ENCODE peak calls at places on chromosomes 11 and 22, in six cellular contexts. G is psoas muscle; I is ascending aorta; P is IMR-90; L is CD8-positive, alpha-beta memory T cell; M is right cardiac atrium. T is an unnamed sample.

GRCh38 chr11:70233511-70233919 is 30.4 kb downstream of the FADD start:
- DNase-seq in G (no peak), I (no peak), P (peak; percentile 91), L (no peak), M (no peak), T (peak; percentile 44)

GRCh38 chr11:73784080-73784634 is 3.5 kb upstream of the MRPL48 start:
- DNase-seq in G (no peak), I (no peak), P (peak; percentile 38), L (no peak), M (no peak), T (no peak)

GRCh38 chr11:109552376-109552775 is 130.4 kb downstream of the C11orf87 start:
- DNase-seq in G (no peak), I (no peak), P (no peak), L (no peak), M (no peak), T (no peak)

GRCh38 chr11:13465909-13466371 is 2.9 kb upstream of the BTBD10 start:
- DNase-seq in G (no peak), I (no peak), P (peak; percentile 55), L (no peak), M (no peak), T (no peak)

GRCh38 chr11:117199061-117199915 is at the start of gene TAGLN:
- DNase-seq in G (peak; percentile 71), I (peak; percentile 99), P (peak; percentile 94), L (no peak), M (peak; percentile 91), T (peak; percentile 94)

GRCh38 chr11:111348147-111348546 is 30.9 kb downstream of the POU2AF1 start:
- DNase-seq in G (no peak), I (no peak), P (no peak), L (no peak), M (no peak), T (no peak)

GRCh38 chr22:33467067-33467466 is 408.9 kb upstream of the SYN3 start:
- DNase-seq in G (no peak), I (no peak), P (no peak), L (no peak), M (no peak), T (no peak)

GRCh38 chr11:112344040-112344413 is 83.4 kb upstream of the PLET1 start:
- DNase-seq in G (no peak), I (no peak), P (no peak), L (no peak), M (no peak), T (no peak)

GRCh38 chr11:45815747-45816146 is 10.8 kb downstream of the SLC35C1 start:
- DNase-seq in G (no peak), I (peak; percentile 19), P (peak; percentile 18), L (no peak), M (no peak), T (no peak)

GRCh38 chr11:69906453-69906907 is 87.3 kb upstream of the FGF3 start:
- DNase-seq in G (no peak), I (no peak), P (peak; percentile 17), L (no peak), M (no peak), T (no peak)

GRCh38 chr11:34647131-34647530 is 26.2 kb downstream of the EHF start:
- DNase-seq in G (no peak), I (no peak), P (peak; percentile 34), L (no peak), M (no peak), T (no peak)

GRCh38 chr22:31612891-31613285 is 49.1 kb downstream of the PISD start:
- DNase-seq in G (no peak), I (no peak), P (no peak), L (no peak), M (no peak), T (no peak)

GRCh38 chr11:41950470-41951143 is 491.2 kb upstream of the LRRC4C start:
- DNase-seq in G (no peak), I (no peak), P (no peak), L (no peak), M (no peak), T (no peak)

GRCh38 chr11:41943671-41944070 is 484.2 kb upstream of the LRRC4C start:
- DNase-seq in G (no peak), I (no peak), P (no peak), L (no peak), M (no peak), T (no peak)

GRCh38 chr11:41947392-41947791 is 487.9 kb upstream of the LRRC4C start:
- DNase-seq in G (no peak), I (no peak), P (no peak), L (no peak), M (no peak), T (no peak)
- H3K4me3 ChIP-seq in G (no peak overlapping the region), I (no peak overlapping the region), P (no peak overlapping the region), L (no peak overlapping the region), M (no peak overlapping the region), T (no peak overlapping the region)

GRCh38 chr11:118631109-118631508 is 23.7 kb downstream of the PHLDB1 start:
- DNase-seq in G (no peak), I (no peak), P (no peak), L (no peak), M (peak; percentile 22), T (no peak)
- H3K4me3 ChIP-seq in G (no peak overlapping the region), I (no peak overlapping the region), P (no peak overlapping the region), L (no peak overlapping the region), M (no peak overlapping the region), T (no peak overlapping the region)

GRCh38 chr22:21696115-21696514 is 30.3 kb downstream of the PPIL2 start:
- DNase-seq in G (no peak), I (no peak), P (no peak), L (no peak), M (no peak), T (no peak)

GRCh38 chr22:21697021-21697771 is 31.4 kb downstream of the PPIL2 start:
- DNase-seq in G (no peak), I (no peak), P (no peak), L (no peak), M (no peak), T (no peak)

GRCh38 chr22:21698430-21699329 is 32.9 kb downstream of the PPIL2 start:
- DNase-seq in G (peak; percentile 63), I (peak; percentile 73), P (no peak), L (no peak), M (peak; percentile 70), T (peak; percentile 32)

GRCh38 chr22:21699643-21700042 is 33.8 kb downstream of the PPIL2 start:
- DNase-seq in G (no peak), I (no peak), P (no peak), L (no peak), M (no peak), T (no peak)

DNA sequence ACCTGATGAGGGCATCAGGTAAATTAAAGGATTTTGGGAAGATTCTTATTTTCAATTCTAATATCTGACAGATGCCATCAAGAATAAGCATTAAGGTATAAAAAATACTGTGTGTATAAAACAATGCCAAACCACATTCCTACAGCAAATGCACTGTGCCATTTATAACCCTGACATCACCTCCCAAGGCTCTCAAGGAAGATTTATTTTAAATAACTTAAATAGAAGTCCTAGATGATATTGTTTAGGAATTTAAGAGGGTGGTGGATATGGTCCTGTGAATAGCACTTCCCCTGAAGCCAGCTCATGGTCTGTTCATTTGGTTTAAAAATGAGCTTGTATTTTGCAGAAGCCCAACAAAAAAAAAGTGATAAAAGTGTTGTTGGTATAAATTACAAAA is 32.1 kb downstream of the PPIL2 start:
- DNase-seq in G (no peak), I (no peak), P (peak; percentile 82), L (no peak), M (no peak), T (no peak)
- H3K4me3 ChIP-seq in G (no peak overlapping the region), I (no peak overlapping the region), P (no peak overlapping the region), L (no peak overlapping the region), M (no peak overlapping the region), T (no peak overlapping the region)

DNA sequence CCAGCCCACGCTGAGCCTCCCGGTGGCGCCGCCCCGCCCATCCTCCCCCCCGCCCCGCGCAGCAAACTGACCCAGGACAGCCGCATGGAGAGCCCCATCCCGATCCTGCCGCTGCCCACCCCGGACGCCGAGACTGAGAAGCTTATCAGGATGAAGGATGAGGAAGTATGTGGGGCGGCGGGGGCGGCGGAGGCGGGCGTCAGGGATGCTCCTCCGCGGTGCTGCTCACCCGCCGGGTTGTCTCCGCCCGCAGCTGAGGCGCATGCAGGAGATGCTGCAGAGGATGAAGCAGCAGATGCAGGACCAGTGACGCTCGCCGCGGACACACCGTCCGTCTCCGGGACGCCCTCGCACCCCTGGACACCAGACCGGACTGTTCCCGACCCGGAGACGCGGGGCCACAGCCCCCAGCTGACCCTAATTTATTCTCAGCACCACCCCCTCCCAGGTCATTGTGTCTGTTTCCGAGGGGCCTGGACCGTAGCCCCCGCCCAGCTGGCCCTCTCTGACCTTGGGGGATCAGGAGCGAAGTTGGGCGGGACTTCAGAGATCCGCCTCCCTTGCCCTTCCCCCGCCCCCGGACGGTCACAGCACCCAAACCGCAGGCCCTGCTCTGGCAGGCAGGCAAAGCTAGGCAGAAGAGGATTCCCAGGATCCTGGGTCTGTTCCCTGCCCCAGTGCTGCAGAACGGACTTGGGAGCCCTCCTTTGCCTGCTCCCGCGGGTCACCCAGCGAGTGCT is 994 bp upstream of the GP1BB start:
- DNase-seq in G (no peak), I (no peak), P (no peak), L (no peak), M (peak; percentile 21), T (no peak)
- H3K4me3 ChIP-seq in G (no peak overlapping the region), I (no peak overlapping the region), P (no peak overlapping the region), L (peak overlapping the region; percentile 27), M (no peak overlapping the region), T (no peak overlapping the region)

GRCh38 chr22:43563571-43563970 is 151.8 kb downstream of the MPPED1 start:
- DNase-seq in G (no peak), I (no peak), P (no peak), L (no peak), M (no peak), T (no peak)

GRCh38 chr22:43560651-43561050 is 148.8 kb downstream of the MPPED1 start:
- DNase-seq in G (no peak), I (no peak), P (no peak), L (no peak), M (no peak), T (no peak)

GRCh38 chr22:43566021-43566420 is 154.2 kb downstream of the MPPED1 start:
- DNase-seq in G (no peak), I (no peak), P (no peak), L (no peak), M (no peak), T (no peak)

GRCh38 chr22:43562843-43563242 is 151.0 kb downstream of the MPPED1 start:
- DNase-seq in G (no peak), I (no peak), P (no peak), L (no peak), M (no peak), T (no peak)

DNA sequence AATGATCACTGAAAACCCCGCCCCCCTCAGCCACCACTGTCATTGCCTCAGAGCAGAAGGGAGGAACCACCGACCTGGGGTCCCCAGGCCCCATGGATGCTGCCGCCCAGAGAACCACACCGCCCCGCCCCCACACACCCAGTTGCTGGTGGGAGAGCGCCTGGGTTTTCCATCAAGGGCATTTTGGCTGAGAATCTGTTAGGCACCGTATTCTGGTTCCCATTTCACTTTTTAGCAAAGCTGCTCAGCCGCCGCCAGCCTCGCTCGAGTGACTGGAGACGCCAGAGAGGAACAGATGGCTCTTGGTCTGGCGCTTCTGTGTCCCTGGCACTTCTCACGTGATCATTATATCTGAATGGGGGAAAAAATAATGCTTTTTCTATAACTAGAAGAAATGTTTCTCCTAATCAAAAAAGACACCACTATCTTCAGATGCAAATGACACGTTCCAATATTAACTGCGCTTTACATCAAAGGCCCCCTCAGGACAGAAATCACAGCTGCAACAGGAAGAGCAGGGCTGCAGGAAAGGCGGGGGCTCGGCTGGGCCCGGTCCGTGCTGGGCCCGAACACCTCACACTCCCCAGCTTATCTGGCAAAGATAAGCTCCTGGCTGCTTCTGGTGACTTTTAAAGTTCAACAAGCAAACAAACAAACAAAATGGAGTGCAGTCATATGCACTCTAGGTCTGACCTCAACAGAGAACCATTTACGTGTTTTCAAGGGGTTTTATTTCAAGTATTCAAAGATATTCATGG is 149.8 kb downstream of the MPPED1 start:
- DNase-seq in G (no peak), I (no peak), P (no peak), L (no peak), M (no peak), T (no peak)
- H3K4me3 ChIP-seq in G (no peak overlapping the region), I (no peak overlapping the region), P (no peak overlapping the region), L (no peak overlapping the region), M (no peak overlapping the region), T (no peak overlapping the region)